ENCODE peak calls at places on chromosomes 4 and X, in five cellular contexts. One of them, this sample, is unnamed.

GRCh38 chr4:101972791-101973190 is 182.3 kb downstream of the BANK1 start:
- DNase-seq in Right ventricle myocardium superior: no peak
- DNase-seq in endothelial cell: no peak
- DNase-seq in sciatic nerve: no peak
- DNase-seq in stimulated activated CD8-positive, alpha-beta memory T cell treated with anti-CD3 and anti-CD28 coated beads, Interleukin-15, amount 100 ng/mL, for 48 hours: no peak
- DNase-seq in this sample: no peak

GRCh38 chr4:66000500-66001117 is 330.3 kb upstream of the EPHA5 start:
- DNase-seq in Right ventricle myocardium superior: no peak
- DNase-seq in endothelial cell: no peak
- DNase-seq in sciatic nerve: no peak
- DNase-seq in stimulated activated CD8-positive, alpha-beta memory T cell treated with anti-CD3 and anti-CD28 coated beads, Interleukin-15, amount 100 ng/mL, for 48 hours: no peak
- DNase-seq in this sample: no peak

GRCh38 chr4:152992027-152992426 is 55.9 kb downstream of the FHDC1 start:
- DNase-seq in Right ventricle myocardium superior: no peak
- DNase-seq in endothelial cell: no peak
- DNase-seq in sciatic nerve: no peak
- DNase-seq in stimulated activated CD8-positive, alpha-beta memory T cell treated with anti-CD3 and anti-CD28 coated beads, Interleukin-15, amount 100 ng/mL, for 48 hours: no peak
- DNase-seq in this sample: no peak

GRCh38 chrX:357693-358471 is 28.8 kb downstream of the PPP2R3B start:
- DNase-seq in Right ventricle myocardium superior: peak
- DNase-seq in endothelial cell: no peak
- DNase-seq in sciatic nerve: no peak
- DNase-seq in stimulated activated CD8-positive, alpha-beta memory T cell treated with anti-CD3 and anti-CD28 coated beads, Interleukin-15, amount 100 ng/mL, for 48 hours: peak
- DNase-seq in this sample: no peak

GRCh38 chr4:23401572-23401971 is 488.3 kb downstream of the PPARGC1A start:
- DNase-seq in Right ventricle myocardium superior: no peak
- DNase-seq in endothelial cell: no peak
- DNase-seq in sciatic nerve: no peak
- DNase-seq in stimulated activated CD8-positive, alpha-beta memory T cell treated with anti-CD3 and anti-CD28 coated beads, Interleukin-15, amount 100 ng/mL, for 48 hours: no peak
- DNase-seq in this sample: no peak

GRCh38 chrX:132953358-132953757 is 5.1 kb downstream of the HS6ST2 start:
- DNase-seq in Right ventricle myocardium superior: no peak
- DNase-seq in endothelial cell: no peak
- DNase-seq in sciatic nerve: no peak
- DNase-seq in stimulated activated CD8-positive, alpha-beta memory T cell treated with anti-CD3 and anti-CD28 coated beads, Interleukin-15, amount 100 ng/mL, for 48 hours: no peak
- DNase-seq in this sample: no peak

GRCh38 chrX:22095306-22095705 is 63.2 kb downstream of the PHEX start:
- DNase-seq in Right ventricle myocardium superior: peak
- DNase-seq in endothelial cell: no peak
- DNase-seq in sciatic nerve: peak
- DNase-seq in stimulated activated CD8-positive, alpha-beta memory T cell treated with anti-CD3 and anti-CD28 coated beads, Interleukin-15, amount 100 ng/mL, for 48 hours: no peak
- DNase-seq in this sample: no peak

GRCh38 chrX:120727503-120727902 is 97.6 kb upstream of the C1GALT1C1 start:
- DNase-seq in Right ventricle myocardium superior: no peak
- DNase-seq in endothelial cell: no peak
- DNase-seq in sciatic nerve: no peak
- DNase-seq in stimulated activated CD8-positive, alpha-beta memory T cell treated with anti-CD3 and anti-CD28 coated beads, Interleukin-15, amount 100 ng/mL, for 48 hours: no peak
- DNase-seq in this sample: no peak

GRCh38 chr4:152780267-152780811 is 585 bp downstream of the ARFIP1 start:
- DNase-seq in Right ventricle myocardium superior: no peak
- DNase-seq in endothelial cell: peak
- DNase-seq in sciatic nerve: no peak
- DNase-seq in stimulated activated CD8-positive, alpha-beta memory T cell treated with anti-CD3 and anti-CD28 coated beads, Interleukin-15, amount 100 ng/mL, for 48 hours: no peak
- DNase-seq in this sample: no peak

GRCh38 chrX:55057691-55058249 is 17.1 kb upstream of the PAGE2B start:
- DNase-seq in Right ventricle myocardium superior: no peak
- DNase-seq in endothelial cell: peak
- DNase-seq in sciatic nerve: no peak
- DNase-seq in stimulated activated CD8-positive, alpha-beta memory T cell treated with anti-CD3 and anti-CD28 coated beads, Interleukin-15, amount 100 ng/mL, for 48 hours: no peak
- DNase-seq in this sample: no peak

GRCh38 chrX:140664939-140665338 is 44.6 kb upstream of the LINC00632 start:
- DNase-seq in Right ventricle myocardium superior: no peak
- DNase-seq in endothelial cell: no peak
- DNase-seq in sciatic nerve: no peak
- DNase-seq in stimulated activated CD8-positive, alpha-beta memory T cell treated with anti-CD3 and anti-CD28 coated beads, Interleukin-15, amount 100 ng/mL, for 48 hours: no peak
- DNase-seq in this sample: no peak

GRCh38 chr4:155964016-155964891 is 10.6 kb upstream of the CTSO start:
- DNase-seq in Right ventricle myocardium superior: peak
- DNase-seq in endothelial cell: no peak
- DNase-seq in sciatic nerve: no peak
- DNase-seq in stimulated activated CD8-positive, alpha-beta memory T cell treated with anti-CD3 and anti-CD28 coated beads, Interleukin-15, amount 100 ng/mL, for 48 hours: no peak
- DNase-seq in this sample: no peak

GRCh38 chr4:137623013-137623412 is 90.7 kb upstream of the PCDH18 start:
- DNase-seq in Right ventricle myocardium superior: no peak
- DNase-seq in endothelial cell: no peak
- DNase-seq in sciatic nerve: no peak
- DNase-seq in stimulated activated CD8-positive, alpha-beta memory T cell treated with anti-CD3 and anti-CD28 coated beads, Interleukin-15, amount 100 ng/mL, for 48 hours: no peak
- DNase-seq in this sample: no peak

GRCh38 chr4:141391293-141391692 is 170.6 kb downstream of the ZNF330 start:
- DNase-seq in Right ventricle myocardium superior: no peak
- DNase-seq in endothelial cell: no peak
- DNase-seq in sciatic nerve: no peak
- DNase-seq in stimulated activated CD8-positive, alpha-beta memory T cell treated with anti-CD3 and anti-CD28 coated beads, Interleukin-15, amount 100 ng/mL, for 48 hours: no peak
- DNase-seq in this sample: no peak

GRCh38 chr4:143358923-143359694 is 22.4 kb downstream of the GAB1 start:
- DNase-seq in Right ventricle myocardium superior: no peak
- DNase-seq in endothelial cell: no peak
- DNase-seq in sciatic nerve: no peak
- DNase-seq in stimulated activated CD8-positive, alpha-beta memory T cell treated with anti-CD3 and anti-CD28 coated beads, Interleukin-15, amount 100 ng/mL, for 48 hours: no peak
- DNase-seq in this sample: no peak

GRCh38 chr4:52983563-52984303 is 121.6 kb downstream of the RASL11B start:
- DNase-seq in Right ventricle myocardium superior: no peak
- DNase-seq in endothelial cell: peak
- DNase-seq in sciatic nerve: no peak
- DNase-seq in stimulated activated CD8-positive, alpha-beta memory T cell treated with anti-CD3 and anti-CD28 coated beads, Interleukin-15, amount 100 ng/mL, for 48 hours: no peak
- DNase-seq in this sample: no peak

GRCh38 chr4:165508372-165509120 is 129.7 kb downstream of the CPE start:
- DNase-seq in Right ventricle myocardium superior: no peak
- DNase-seq in endothelial cell: no peak
- DNase-seq in sciatic nerve: no peak
- DNase-seq in stimulated activated CD8-positive, alpha-beta memory T cell treated with anti-CD3 and anti-CD28 coated beads, Interleukin-15, amount 100 ng/mL, for 48 hours: no peak
- DNase-seq in this sample: no peak

GRCh38 chrX:128623361-128623760 is 571.2 kb upstream of the ACTRT1 start:
- DNase-seq in Right ventricle myocardium superior: no peak
- DNase-seq in endothelial cell: no peak
- DNase-seq in sciatic nerve: no peak
- DNase-seq in stimulated activated CD8-positive, alpha-beta memory T cell treated with anti-CD3 and anti-CD28 coated beads, Interleukin-15, amount 100 ng/mL, for 48 hours: no peak
- DNase-seq in this sample: no peak

GRCh38 chrX:70219938-70220764 is 14.3 kb upstream of the AWAT1 start:
- DNase-seq in Right ventricle myocardium superior: peak
- DNase-seq in endothelial cell: no peak
- DNase-seq in sciatic nerve: no peak
- DNase-seq in stimulated activated CD8-positive, alpha-beta memory T cell treated with anti-CD3 and anti-CD28 coated beads, Interleukin-15, amount 100 ng/mL, for 48 hours: no peak
- DNase-seq in this sample: no peak

GRCh38 chrX:63747331-63747730 is 37.7 kb downstream of the ARHGEF9 start:
- DNase-seq in Right ventricle myocardium superior: no peak
- DNase-seq in endothelial cell: no peak
- DNase-seq in sciatic nerve: no peak
- DNase-seq in stimulated activated CD8-positive, alpha-beta memory T cell treated with anti-CD3 and anti-CD28 coated beads, Interleukin-15, amount 100 ng/mL, for 48 hours: no peak
- DNase-seq in this sample: no peak

GRCh38 chr4:1978226-1978625 is 30.5 kb downstream of the NELFA start:
- DNase-seq in Right ventricle myocardium superior: no peak
- DNase-seq in endothelial cell: no peak
- DNase-seq in sciatic nerve: no peak
- DNase-seq in stimulated activated CD8-positive, alpha-beta memory T cell treated with anti-CD3 and anti-CD28 coated beads, Interleukin-15, amount 100 ng/mL, for 48 hours: no peak
- DNase-seq in this sample: no peak

GRCh38 chrX:130676861-130677260 is 226.1 kb downstream of the ENOX2 start:
- DNase-seq in Right ventricle myocardium superior: no peak
- DNase-seq in endothelial cell: no peak
- DNase-seq in sciatic nerve: no peak
- DNase-seq in stimulated activated CD8-positive, alpha-beta memory T cell treated with anti-CD3 and anti-CD28 coated beads, Interleukin-15, amount 100 ng/mL, for 48 hours: no peak
- DNase-seq in this sample: no peak

GRCh38 chr4:158315706-158316105 is 105.4 kb downstream of the TMEM144 start:
- DNase-seq in Right ventricle myocardium superior: no peak
- DNase-seq in endothelial cell: no peak
- DNase-seq in sciatic nerve: no peak
- DNase-seq in stimulated activated CD8-positive, alpha-beta memory T cell treated with anti-CD3 and anti-CD28 coated beads, Interleukin-15, amount 100 ng/mL, for 48 hours: no peak
- DNase-seq in this sample: no peak

GRCh38 chr4:101104264-101105052 is 242.9 kb downstream of the PPP3CA start:
- DNase-seq in Right ventricle myocardium superior: no peak
- DNase-seq in endothelial cell: no peak
- DNase-seq in sciatic nerve: no peak
- DNase-seq in stimulated activated CD8-positive, alpha-beta memory T cell treated with anti-CD3 and anti-CD28 coated beads, Interleukin-15, amount 100 ng/mL, for 48 hours: peak
- DNase-seq in this sample: no peak

GRCh38 chr4:102438873-102439614 is 62.1 kb upstream of the NFKB1 start:
- DNase-seq in Right ventricle myocardium superior: no peak
- DNase-seq in endothelial cell: no peak
- DNase-seq in sciatic nerve: no peak
- DNase-seq in stimulated activated CD8-positive, alpha-beta memory T cell treated with anti-CD3 and anti-CD28 coated beads, Interleukin-15, amount 100 ng/mL, for 48 hours: no peak
- DNase-seq in this sample: no peak

GRCh38 chr4:83109480-83110221 is 4.9 kb downstream of the PLAC8 start:
- DNase-seq in Right ventricle myocardium superior: peak
- DNase-seq in endothelial cell: peak
- DNase-seq in sciatic nerve: peak
- DNase-seq in stimulated activated CD8-positive, alpha-beta memory T cell treated with anti-CD3 and anti-CD28 coated beads, Interleukin-15, amount 100 ng/mL, for 48 hours: peak
- DNase-seq in this sample: no peak